ENCODE peak calls at places on chromosomes 12 and 14, in six cellular contexts. G is LNCaP clone FGC, X is astrocyte, K is stomach, R is IMR-90, T is lower lobe of right lung. L is an unnamed sample.

GRCh38 chr12:95218852-95219171 is 1.2 kb downstream of the VEZT start:
- DNase-seq in G (no peak), X (no peak), R (no peak), T (no peak), K (no peak), L (no peak)

GRCh38 chr12:46439793-46440511 is 67.4 kb upstream of the SLC38A2 start:
- DNase-seq in X (peak), R (peak), G (no peak), K (no peak), T (no peak), L (no peak)

GRCh38 chr12:71958056-71958455 is 19.4 kb downstream of the TPH2 start:
- DNase-seq in R (peak), X (peak), T (no peak), G (no peak), K (no peak), L (peak)

GRCh38 chr14:83712730-83713129 is 1817.2 kb upstream of the FLRT2 start:
- DNase-seq in X (no peak), G (no peak), T (no peak), K (no peak), R (peak), L (no peak)

GRCh38 chr14:84006643-84007137 is 1523.3 kb upstream of the FLRT2 start:
- DNase-seq in T (no peak), X (no peak), R (no peak), K (no peak), G (no peak), L (no peak)

GRCh38 chr14:49972199-49972671 is 79.4 kb downstream of the ARF6 start:
- DNase-seq in G (peak), T (no peak), R (peak), X (peak), K (no peak), L (peak)

GRCh38 chr14:68975667-68976066 is 3.4 kb downstream of the ACTN1 start:
- DNase-seq in G (no peak), R (peak), T (no peak), K (no peak), X (peak), L (peak)

GRCh38 chr14:63308723-63309317 is 9.9 kb downstream of the GPHB5 start:
- DNase-seq in G (no peak), X (no peak), R (peak), T (no peak), K (no peak), L (peak)

GRCh38 chr14:69090187-69090789 is 62.6 kb downstream of the DCAF5 start:
- DNase-seq in R (peak), K (no peak), G (no peak), X (no peak), T (no peak), L (peak)

GRCh38 chr14:71397371-71397770 is 490.1 kb downstream of the PCNX1 start:
- DNase-seq in R (no peak), K (no peak), T (no peak), G (no peak), X (no peak), L (peak)

GRCh38 chr14:93017341-93017797 is 94.4 kb downstream of the CHGA start:
- DNase-seq in K (peak), R (no peak), T (no peak), G (no peak), X (no peak), L (no peak)

GRCh38 chr12:112602150-112602549 is 183.4 kb downstream of the PTPN11 start:
- DNase-seq in R (no peak), K (no peak), G (no peak), X (no peak), T (no peak), L (no peak)

GRCh38 chr14:104211741-104212140 is 73.4 kb downstream of the KIF26A start:
- DNase-seq in R (no peak), X (no peak), G (no peak), K (no peak), T (no peak), L (no peak)

GRCh38 chr14:37363661-37364060 is 165.9 kb downstream of the MIPOL1 start:
- DNase-seq in K (no peak), R (no peak), X (no peak), T (no peak), G (no peak), L (no peak)

GRCh38 chr12:47080725-47081502 is 1.2 kb upstream of the AMIGO2 start:
- DNase-seq in R (peak), X (peak), K (peak), T (peak), G (no peak), L (peak)

GRCh38 chr14:38078393-38078792 is 129.3 kb upstream of the SSTR1 start:
- DNase-seq in X (no peak), G (no peak), R (no peak), T (peak), K (peak), L (no peak)

GRCh38 chr14:61671086-61671485 is 24.2 kb upstream of the HIF1A start:
- DNase-seq in X (no peak), R (no peak), G (no peak), K (no peak), T (no peak), L (no peak)

GRCh38 chr12:94590428-94590827 is 59.9 kb downstream of the TMCC3 start:
- DNase-seq in K (peak), G (no peak), T (no peak), X (no peak), R (no peak), L (peak)

GRCh38 chr12:89494411-89495231 is 30.0 kb downstream of the GALNT4 start:
- DNase-seq in T (no peak), X (peak), G (no peak), R (peak), K (no peak), L (no peak)

GRCh38 chr12:25052191-25053020 is 103.5 kb upstream of the BCAT1 start:
- DNase-seq in K (no peak), X (no peak), T (no peak), G (no peak), R (no peak), L (peak)

GRCh38 chr12:53986686-53987180 is 1.8 kb downstream of the HOXC10 start:
- DNase-seq in R (no peak), X (no peak), G (no peak), K (no peak), T (no peak), L (no peak)
- H3K4me3 ChIP-seq in R (no peak), X (no peak), G (no peak), K (no peak), T (no peak), L (no peak)

DNA sequence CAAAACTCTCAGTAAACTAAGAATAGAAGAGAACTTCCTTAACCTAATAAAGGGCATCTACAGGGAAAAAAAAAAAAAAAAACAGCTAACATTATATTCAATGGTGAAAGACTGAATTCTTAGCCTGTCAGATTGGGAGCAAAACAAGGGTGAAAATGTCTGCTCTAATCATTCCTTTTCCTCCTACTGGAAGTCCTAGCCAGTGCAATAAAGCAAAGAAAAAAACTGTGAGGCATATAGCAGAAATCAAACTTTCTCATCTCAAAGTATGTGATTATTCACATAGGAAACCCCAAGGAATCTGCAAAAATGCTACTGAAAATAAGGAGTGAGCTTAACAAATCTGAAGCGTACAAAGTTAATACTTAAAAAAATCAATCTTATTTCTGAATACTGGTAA is 170.7 kb downstream of the NUAK1 start:
- DNase-seq in K (no peak), R (no peak), G (no peak), X (no peak), T (no peak), L (no peak)
- TF ChIP-seq CTCF in K (no peak), R (no peak), G (no peak), X (no peak), T (no peak), L (no peak)

GRCh38 chr12:57621497-57622292 is 10.5 kb downstream of the ARHGEF25 start:
- DNase-seq in X (no peak), G (no peak), R (peak), T (peak), K (peak), L (peak)

GRCh38 chr12:57622293-57623245 is 10.4 kb downstream of the B4GALNT1 start:
- DNase-seq in T (no peak), X (no peak), G (no peak), R (no peak), K (no peak), L (no peak)

GRCh38 chr12:57619434-57620244 is 8.4 kb downstream of the ARHGEF25 start:
- DNase-seq in K (peak), R (no peak), G (no peak), T (no peak), X (no peak), L (no peak)

GRCh38 chr12:57620245-57620935 is 9.2 kb downstream of the ARHGEF25 start:
- DNase-seq in R (no peak), G (no peak), T (no peak), K (no peak), X (no peak), L (no peak)

DNA sequence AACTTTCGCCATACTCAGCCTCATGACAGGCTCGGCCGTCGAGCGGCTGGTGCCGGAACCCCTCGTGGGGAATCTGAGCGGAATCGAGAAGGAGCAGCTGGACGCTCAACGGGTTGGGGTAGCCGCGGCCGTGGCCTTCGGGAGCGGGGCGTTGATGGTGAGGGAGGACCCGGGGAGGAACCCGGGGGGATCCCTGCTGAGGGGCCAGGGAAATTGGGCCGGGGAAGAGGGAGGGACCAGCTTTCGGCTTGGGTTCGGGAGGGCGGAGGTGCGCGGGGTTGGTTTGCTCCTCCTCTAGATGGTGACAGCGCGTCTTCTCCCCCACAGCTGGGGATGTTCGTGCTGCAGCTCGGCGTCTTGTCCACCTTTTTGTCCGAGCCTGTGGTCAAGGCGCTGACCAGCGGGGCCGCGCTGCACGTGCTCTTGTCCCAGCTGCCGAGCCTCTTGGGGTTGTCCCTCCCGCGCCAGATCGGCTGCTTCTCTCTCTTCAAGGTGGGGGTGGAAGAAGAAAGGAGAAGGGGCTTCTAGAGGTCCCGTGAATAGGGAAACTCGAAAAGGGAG is 9.8 kb downstream of the ARHGEF25 start:
- DNase-seq in G (no peak), K (no peak), T (no peak), R (no peak), X (no peak), L (no peak)
- H3K4me3 ChIP-seq in G (no peak), K (peak), T (peak), R (peak), X (peak), L (peak)

GRCh38 chr12:122959566-122960192 is 6.6 kb downstream of the ABCB9 start:
- DNase-seq in T (no peak), X (no peak), R (no peak), G (no peak), K (no peak), L (no peak)
- TF ChIP-seq CTCF in T (no peak), X (no peak), R (no peak), G (no peak), K (no peak), L (no peak)

DNA sequence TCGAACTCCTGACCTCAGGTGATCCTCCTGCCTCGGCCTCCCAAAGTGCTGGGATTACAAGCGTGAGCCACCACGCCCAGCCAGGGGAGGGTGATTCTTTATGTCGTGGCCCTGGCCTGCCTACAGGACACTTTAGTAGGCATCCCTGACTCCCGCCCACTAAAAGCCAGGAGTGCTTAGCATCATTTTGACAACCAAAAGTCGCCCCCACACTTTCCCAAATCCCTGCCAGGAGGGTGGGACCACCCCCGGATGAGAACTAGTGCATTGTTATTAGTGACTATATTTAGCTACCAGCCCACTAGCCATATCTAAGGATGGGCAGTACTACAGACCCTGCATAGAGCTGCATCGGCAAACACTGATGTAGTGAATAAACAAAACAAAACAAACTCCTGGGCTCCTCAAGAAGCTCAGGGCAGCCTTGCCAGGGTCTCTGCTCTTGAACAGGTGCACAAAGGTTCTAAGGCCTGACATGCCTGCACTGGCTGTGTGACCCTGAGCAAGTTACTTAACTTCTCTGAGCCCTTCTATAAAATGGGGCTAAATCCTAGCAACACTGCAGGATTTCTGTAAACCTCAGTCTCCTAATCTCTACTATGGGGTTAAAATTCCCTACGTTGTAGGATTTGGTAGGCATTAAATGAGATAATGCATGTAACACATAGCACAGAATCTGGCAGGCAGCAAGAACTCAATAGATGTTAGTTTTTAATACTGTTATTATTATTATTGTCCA is 2.2 kb downstream of the CAMKK2 start:
- DNase-seq in G (no peak), X (no peak), T (no peak), K (no peak), R (no peak), L (no peak)
- H3K4me3 ChIP-seq in G (peak), X (no peak), T (peak), K (peak), R (no peak), L (no peak)

DNA sequence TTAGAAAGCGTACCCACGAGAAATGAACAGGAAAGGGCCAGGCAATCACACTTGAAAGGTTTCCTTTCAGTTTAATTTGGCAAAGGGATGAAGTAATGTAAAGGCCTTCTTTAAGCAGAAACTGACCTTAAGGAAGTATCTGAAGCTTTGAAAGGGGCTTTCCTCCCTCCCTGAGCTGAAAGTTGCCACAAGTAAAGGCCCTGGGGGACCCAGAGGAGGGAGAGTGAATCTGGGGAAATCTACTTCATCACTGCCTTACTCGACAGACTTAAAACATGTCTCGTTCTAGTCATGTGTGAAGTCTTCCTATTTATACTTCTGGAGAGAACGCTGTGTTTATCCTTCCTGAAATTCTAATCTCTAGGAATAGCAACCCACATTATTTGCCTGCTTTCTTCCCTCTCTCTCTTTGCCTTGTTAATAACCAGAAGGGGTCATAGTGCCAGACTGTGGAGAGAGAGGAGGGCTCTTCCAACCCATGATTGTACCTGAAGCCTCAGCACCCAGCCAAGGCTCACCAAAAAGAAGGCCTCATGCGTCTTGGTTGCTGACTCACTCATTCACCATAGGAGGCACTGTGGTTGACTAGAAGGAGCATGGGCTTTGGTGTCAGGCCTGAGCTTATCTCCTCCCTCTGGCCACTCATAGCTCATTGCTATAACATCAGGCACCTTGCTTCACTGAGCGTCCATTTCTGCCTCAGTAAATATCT is 10.2 kb upstream of the GPX2 start:
- DNase-seq in G (no peak), X (no peak), T (no peak), K (no peak), R (no peak), L (no peak)
- TF ChIP-seq CTCF in G (peak), X (no peak), T (no peak), K (no peak), R (no peak), L (no peak)

DNA sequence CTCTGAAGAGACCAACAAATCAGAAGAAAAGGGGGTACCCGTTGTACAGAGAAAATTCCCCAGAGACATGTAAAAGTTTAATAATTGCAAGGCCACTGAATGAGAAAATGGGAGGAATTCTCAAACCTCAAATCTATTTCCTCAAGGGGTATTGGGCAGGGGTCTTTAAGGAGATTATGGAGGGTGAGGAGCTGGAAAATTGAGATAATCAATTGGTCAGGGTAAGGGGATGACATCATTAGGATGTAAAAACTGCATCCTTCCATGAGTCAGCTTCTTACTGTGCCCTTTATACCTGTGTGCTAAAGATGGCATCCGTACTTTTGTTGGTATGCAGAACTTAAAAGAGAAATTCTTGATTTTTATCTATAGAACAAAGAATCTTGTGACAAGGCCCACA is 641.5 kb downstream of the LRFN5 start:
- DNase-seq in X (no peak), T (no peak), R (no peak), G (no peak), K (no peak), L (no peak)
- H3K4me3 ChIP-seq in X (no peak), T (no peak), R (no peak), G (no peak), K (no peak), L (no peak)

DNA sequence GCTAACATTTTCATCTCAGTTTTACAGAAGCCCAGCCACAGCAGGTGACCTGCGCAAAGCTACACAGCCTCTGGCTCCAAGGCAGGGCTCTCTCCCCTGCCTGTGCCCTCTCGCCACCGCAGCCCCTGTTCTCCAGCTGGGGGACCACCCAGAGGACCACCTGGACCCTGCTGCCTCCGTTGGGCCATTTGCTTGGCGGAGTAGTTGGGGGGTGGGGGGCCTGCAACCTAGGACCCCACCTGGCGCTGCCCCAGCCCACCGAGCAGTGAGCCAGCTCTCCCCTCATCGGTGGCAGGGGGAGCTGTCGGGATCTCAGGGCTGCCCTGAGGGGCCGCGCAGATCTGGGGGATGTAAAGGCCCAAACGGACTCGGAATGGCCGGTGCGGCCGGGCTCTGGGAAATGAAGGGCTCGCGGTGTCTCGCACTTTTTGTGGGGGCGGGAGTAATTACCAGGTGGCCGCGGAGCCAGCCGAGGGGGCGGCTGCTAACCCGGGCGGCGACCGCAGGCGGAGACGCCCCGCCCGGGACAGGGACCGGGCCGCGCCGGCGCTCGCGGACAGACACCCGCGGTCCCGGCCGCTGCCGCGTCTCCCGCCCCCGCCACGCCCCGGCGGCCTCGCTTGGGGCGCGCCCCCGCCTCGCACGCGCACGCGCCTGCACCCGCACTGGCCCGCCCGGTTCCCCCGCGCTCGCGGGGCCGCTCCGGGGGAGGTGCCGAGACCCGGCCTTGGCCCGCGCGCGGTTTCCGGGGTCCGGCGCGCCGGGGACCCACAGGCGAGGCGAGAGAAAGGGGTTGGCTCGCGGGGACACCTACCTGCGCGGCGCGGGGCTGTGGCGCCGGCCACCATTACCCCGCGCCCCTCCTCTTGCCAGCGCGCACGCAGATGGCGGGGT is 8.6 kb upstream of the GPR68 start:
- DNase-seq in G (no peak), R (no peak), T (peak), K (peak), X (no peak), L (no peak)
- TF ChIP-seq CTCF in G (no peak), R (no peak), T (no peak), K (no peak), X (no peak), L (no peak)